ENCODE peak calls at places on chromosomes 5 and 9, in five cellular contexts. One of them, this sample, is unnamed.

GRCh38 chr9:83166369-83166768 is 103.4 kb upstream of the RASEF start:
- DNase-seq in A549: no peak
- DNase-seq in stomach: peak; percentile 78
- DNase-seq in tibial nerve: no peak
- DNase-seq in upper lobe of left lung: peak; percentile 77
- DNase-seq in this sample: peak; percentile 55

GRCh38 chr5:131610198-131611063 is 24.6 kb downstream of the RAPGEF6 start:
- DNase-seq in A549: peak; percentile 18
- DNase-seq in upper lobe of left lung: no peak
- DNase-seq in stomach: no peak
- DNase-seq in tibial nerve: no peak
- DNase-seq in this sample: no peak

GRCh38 chr9:137825324-137825991 is 52.1 kb upstream of the CACNA1B start:
- DNase-seq in tibial nerve: no peak
- DNase-seq in A549: no peak
- DNase-seq in upper lobe of left lung: no peak
- DNase-seq in stomach: no peak
- DNase-seq in this sample: peak; percentile 26

GRCh38 chr9:3331801-3332200 is 194.0 kb downstream of the RFX3 start:
- DNase-seq in upper lobe of left lung: no peak
- DNase-seq in A549: no peak
- DNase-seq in tibial nerve: no peak
- DNase-seq in stomach: no peak
- DNase-seq in this sample: no peak

GRCh38 chr5:6567835-6568234 is 65.0 kb downstream of the NSUN2 start:
- DNase-seq in stomach: no peak
- DNase-seq in tibial nerve: no peak
- DNase-seq in upper lobe of left lung: no peak
- DNase-seq in A549: no peak
- DNase-seq in this sample: no peak

GRCh38 chr9:75071530-75072122 is 16.3 kb downstream of the NMRK1 start:
- DNase-seq in A549: no peak
- DNase-seq in upper lobe of left lung: peak; percentile 92
- DNase-seq in tibial nerve: no peak
- DNase-seq in stomach: peak; percentile 70
- DNase-seq in this sample: peak; percentile 91

GRCh38 chr5:107526263-107526937 is 144.3 kb downstream of the EFNA5 start:
- DNase-seq in A549: no peak
- DNase-seq in upper lobe of left lung: no peak
- DNase-seq in tibial nerve: no peak
- DNase-seq in stomach: no peak
- DNase-seq in this sample: no peak

GRCh38 chr9:119639287-119639955 is 270.2 kb upstream of the BRINP1 start:
- DNase-seq in tibial nerve: no peak
- DNase-seq in stomach: no peak
- DNase-seq in A549: no peak
- DNase-seq in upper lobe of left lung: no peak
- DNase-seq in this sample: no peak

GRCh38 chr5:126446498-126447224 is 23.5 kb downstream of the GRAMD2B start:
- DNase-seq in tibial nerve: no peak
- DNase-seq in upper lobe of left lung: no peak
- DNase-seq in A549: no peak
- DNase-seq in stomach: no peak
- DNase-seq in this sample: peak; percentile 61

GRCh38 chr5:172235132-172235780 is 41.3 kb downstream of the EFCAB9 start:
- DNase-seq in A549: peak; percentile 9
- DNase-seq in tibial nerve: no peak
- DNase-seq in upper lobe of left lung: no peak
- DNase-seq in stomach: no peak
- DNase-seq in this sample: no peak

DNA sequence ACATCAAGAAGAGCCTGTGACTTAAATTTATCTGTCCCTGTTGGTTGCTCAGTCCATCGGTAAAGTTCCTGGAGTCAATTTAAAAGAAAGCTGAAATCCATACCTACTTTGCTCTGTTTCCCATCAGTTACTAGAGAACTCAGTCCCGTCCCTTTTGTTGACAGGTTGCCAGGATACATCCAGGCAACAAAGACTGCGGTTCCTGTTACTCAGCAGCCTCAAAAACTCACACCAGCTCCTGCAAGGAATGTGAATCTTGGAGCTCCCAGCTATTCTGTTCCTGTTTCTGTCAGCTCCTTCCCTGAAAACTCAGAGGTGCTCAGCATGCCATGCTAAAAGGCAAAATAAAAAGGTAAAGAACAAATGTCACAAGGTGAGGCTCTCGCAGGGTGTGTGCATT is at the start of gene ZNF474:
- DNase-seq in stomach: no peak
- DNase-seq in A549: no peak
- DNase-seq in upper lobe of left lung: peak; percentile 33
- DNase-seq in tibial nerve: peak; percentile 55
- DNase-seq in this sample: peak; percentile 20
- TF ChIP-seq EP300 in stomach: no peak
- TF ChIP-seq EP300 in A549: no peak
- TF ChIP-seq EP300 in upper lobe of left lung: no peak
- TF ChIP-seq EP300 in tibial nerve: no peak
- TF ChIP-seq EP300 in this sample: no peak

GRCh38 chr9:72477862-72478564 is 43.4 kb upstream of the TMC1 start:
- DNase-seq in stomach: peak; percentile 41
- DNase-seq in A549: peak; percentile 92
- DNase-seq in upper lobe of left lung: peak; percentile 64
- DNase-seq in tibial nerve: no peak
- DNase-seq in this sample: peak; percentile 35
- TF ChIP-seq EP300 in stomach: no peak
- TF ChIP-seq EP300 in A549: peak; percentile 68
- TF ChIP-seq EP300 in upper lobe of left lung: no peak
- TF ChIP-seq EP300 in tibial nerve: no peak
- TF ChIP-seq EP300 in this sample: no peak

DNA sequence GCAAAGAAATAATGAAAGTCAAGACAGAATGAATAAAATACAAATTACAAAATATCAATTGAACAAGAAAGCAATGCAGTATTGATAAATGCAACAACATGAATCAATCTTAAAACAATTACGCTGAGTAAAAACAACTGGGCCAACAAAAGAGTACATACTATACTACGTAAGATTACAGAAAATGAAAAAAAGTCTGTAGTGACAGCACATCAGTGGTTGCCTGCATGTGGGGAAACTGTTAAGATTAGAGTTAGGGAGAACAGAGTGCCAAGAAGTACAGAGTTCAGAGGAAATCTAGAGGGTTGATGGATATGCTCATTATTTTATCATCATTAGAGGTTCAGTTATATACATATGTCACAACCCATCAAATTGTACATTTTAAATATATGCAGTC is 706.6 kb upstream of the ACO1 start:
- DNase-seq in A549: no peak
- DNase-seq in upper lobe of left lung: no peak
- DNase-seq in tibial nerve: no peak
- DNase-seq in stomach: no peak
- DNase-seq in this sample: no peak
- TF ChIP-seq EP300 in A549: no peak
- TF ChIP-seq EP300 in upper lobe of left lung: no peak
- TF ChIP-seq EP300 in tibial nerve: no peak
- TF ChIP-seq EP300 in stomach: no peak
- TF ChIP-seq EP300 in this sample: no peak

DNA sequence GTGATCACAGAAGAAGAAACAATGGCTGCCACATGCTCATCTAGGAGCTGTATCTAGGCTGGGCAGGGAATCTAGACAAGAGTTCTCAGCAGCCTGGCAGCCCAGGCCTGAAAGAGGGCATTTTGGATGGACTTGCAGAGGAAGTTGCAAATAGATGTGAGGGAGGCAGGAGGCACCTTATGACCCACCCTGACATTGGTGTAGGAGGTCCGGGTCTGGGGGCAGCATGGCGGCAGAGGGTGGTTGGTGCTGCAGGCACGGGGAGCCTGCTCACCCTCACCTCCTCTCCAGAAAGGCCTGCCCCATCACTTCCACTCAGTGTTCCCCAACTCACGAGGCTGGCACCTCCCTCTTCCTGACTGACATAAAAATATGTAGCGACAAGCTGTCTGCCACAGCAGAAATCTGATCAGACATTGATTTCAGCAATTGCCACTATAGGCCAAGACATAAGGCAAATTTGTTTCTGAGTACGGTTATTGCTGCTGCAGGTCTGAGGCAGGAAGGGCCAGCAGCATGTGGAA is 217.6 kb downstream of the PBX3 start:
- DNase-seq in A549: no peak
- DNase-seq in tibial nerve: no peak
- DNase-seq in stomach: no peak
- DNase-seq in upper lobe of left lung: no peak
- DNase-seq in this sample: no peak
- TF ChIP-seq EP300 in A549: no peak
- TF ChIP-seq EP300 in tibial nerve: no peak
- TF ChIP-seq EP300 in stomach: no peak
- TF ChIP-seq EP300 in upper lobe of left lung: no peak
- TF ChIP-seq EP300 in this sample: no peak

GRCh38 chr5:65830856-65831255 is 95.5 kb upstream of the ERBIN start:
- DNase-seq in tibial nerve: no peak
- DNase-seq in A549: no peak
- DNase-seq in stomach: no peak
- DNase-seq in upper lobe of left lung: no peak
- DNase-seq in this sample: no peak

GRCh38 chr5:65831276-65831675 is 95.1 kb upstream of the ERBIN start:
- DNase-seq in upper lobe of left lung: no peak
- DNase-seq in tibial nerve: no peak
- DNase-seq in stomach: no peak
- DNase-seq in A549: no peak
- DNase-seq in this sample: no peak

GRCh38 chr5:65825388-65826328 is 100.7 kb upstream of the ERBIN start:
- DNase-seq in upper lobe of left lung: no peak
- DNase-seq in A549: no peak
- DNase-seq in tibial nerve: no peak
- DNase-seq in stomach: no peak
- DNase-seq in this sample: no peak

GRCh38 chr5:65828507-65828906 is 97.9 kb upstream of the ERBIN start:
- DNase-seq in upper lobe of left lung: no peak
- DNase-seq in tibial nerve: no peak
- DNase-seq in A549: no peak
- DNase-seq in stomach: no peak
- DNase-seq in this sample: no peak

DNA sequence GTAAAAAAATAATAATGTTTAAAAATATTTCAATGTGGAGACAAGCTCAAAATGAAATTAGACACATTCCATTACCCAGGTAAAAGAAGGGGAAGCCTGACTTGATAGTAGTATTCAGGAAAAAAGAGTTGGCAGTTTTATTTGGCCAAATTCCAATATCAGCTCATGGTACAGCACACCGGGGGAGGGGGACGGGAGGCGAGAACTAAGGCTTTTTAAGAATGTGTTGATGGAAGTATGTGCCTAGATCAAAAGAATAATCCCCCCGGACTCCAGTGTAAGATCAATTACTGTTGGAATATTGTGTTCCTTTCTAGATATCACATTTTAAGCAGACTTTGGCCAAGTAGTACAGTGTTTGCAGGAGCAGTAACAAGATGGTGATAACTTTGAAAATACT is 98.4 kb upstream of the ERBIN start:
- DNase-seq in stomach: no peak
- DNase-seq in upper lobe of left lung: no peak
- DNase-seq in tibial nerve: no peak
- DNase-seq in A549: no peak
- DNase-seq in this sample: no peak
- TF ChIP-seq EP300 in stomach: no peak
- TF ChIP-seq EP300 in upper lobe of left lung: no peak
- TF ChIP-seq EP300 in tibial nerve: no peak
- TF ChIP-seq EP300 in A549: no peak
- TF ChIP-seq EP300 in this sample: no peak

GRCh38 chr5:115736690-115737005 is 79.8 kb downstream of the CDO1 start:
- DNase-seq in upper lobe of left lung: no peak
- DNase-seq in tibial nerve: no peak
- DNase-seq in A549: no peak
- DNase-seq in stomach: no peak
- DNase-seq in this sample: no peak
- TF ChIP-seq EP300 in upper lobe of left lung: no peak
- TF ChIP-seq EP300 in tibial nerve: no peak
- TF ChIP-seq EP300 in A549: no peak
- TF ChIP-seq EP300 in stomach: no peak
- TF ChIP-seq EP300 in this sample: no peak

GRCh38 chr5:36880761-36881160 is 4.2 kb downstream of the NIPBL start:
- DNase-seq in upper lobe of left lung: no peak
- DNase-seq in stomach: no peak
- DNase-seq in A549: no peak
- DNase-seq in tibial nerve: no peak
- DNase-seq in this sample: no peak
- TF ChIP-seq EP300 in upper lobe of left lung: no peak
- TF ChIP-seq EP300 in stomach: no peak
- TF ChIP-seq EP300 in A549: no peak
- TF ChIP-seq EP300 in tibial nerve: no peak
- TF ChIP-seq EP300 in this sample: no peak

GRCh38 chr9:81498576-81498975 is 190.8 kb downstream of the TLE1 start:
- DNase-seq in stomach: no peak
- DNase-seq in tibial nerve: no peak
- DNase-seq in A549: no peak
- DNase-seq in upper lobe of left lung: no peak
- DNase-seq in this sample: no peak

GRCh38 chr9:81499571-81499970 is 189.8 kb downstream of the TLE1 start:
- DNase-seq in upper lobe of left lung: no peak
- DNase-seq in tibial nerve: no peak
- DNase-seq in stomach: no peak
- DNase-seq in A549: no peak
- DNase-seq in this sample: no peak

GRCh38 chr9:81497096-81497495 is 192.3 kb downstream of the TLE1 start:
- DNase-seq in tibial nerve: no peak
- DNase-seq in A549: no peak
- DNase-seq in upper lobe of left lung: no peak
- DNase-seq in stomach: no peak
- DNase-seq in this sample: no peak

DNA sequence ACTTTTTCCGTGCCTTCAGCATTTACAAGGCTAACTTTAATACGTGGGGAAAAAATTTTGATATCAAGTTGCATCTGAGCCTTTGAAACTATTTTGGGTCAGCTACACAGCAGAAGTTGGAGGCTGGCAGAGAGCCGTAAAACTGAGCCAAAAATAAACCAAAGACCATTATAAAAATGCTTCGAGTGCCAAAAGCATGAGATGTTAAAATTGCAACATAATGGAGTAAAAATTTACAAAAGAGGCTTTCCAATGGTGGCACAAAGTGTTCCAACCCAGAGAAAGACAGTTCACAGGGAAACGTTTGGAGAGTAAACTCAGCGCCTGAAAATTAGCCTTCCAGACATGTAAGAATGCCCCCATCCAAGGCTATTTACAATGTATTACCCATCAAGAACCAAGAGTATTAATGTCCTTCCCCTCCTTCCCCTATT is 190.3 kb downstream of the TLE1 start:
- DNase-seq in stomach: no peak
- DNase-seq in upper lobe of left lung: no peak
- DNase-seq in A549: no peak
- DNase-seq in tibial nerve: peak; percentile 68
- DNase-seq in this sample: no peak
- TF ChIP-seq EP300 in stomach: no peak
- TF ChIP-seq EP300 in upper lobe of left lung: no peak
- TF ChIP-seq EP300 in A549: no peak
- TF ChIP-seq EP300 in tibial nerve: peak; percentile 71
- TF ChIP-seq EP300 in this sample: peak; percentile 54